ENCODE peak calls at places on chromosomes 3 and 15, in four cellular contexts. A is HL-60, M is K562, G is GM12878. D is an unnamed sample.
A peak's percentile ranks its signal among the peaks of the same experiment; 100 is the strongest.

GRCh38 chr15:60442763-60443162 is 36.2 kb downstream of the ICE2 start:
- DNase-seq in A (no peak), M (no peak), G (no peak), D (no peak)

GRCh38 chr3:185070491-185071335 is 82.1 kb downstream of the C3orf70 start:
- DNase-seq in A (no peak), M (peak; percentile 63), G (no peak), D (no peak)

GRCh38 chr3:51887620-51888019 is 12.2 kb upstream of the IQCF5 start:
- DNase-seq in A (no peak), M (no peak), G (no peak), D (no peak)

GRCh38 chr3:94423566-94423965 is 360.7 kb downstream of the NSUN3 start:
- DNase-seq in A (no peak), M (no peak), G (no peak), D (no peak)

GRCh38 chr15:97989330-97989729 is 28.8 kb downstream of the ARRDC4 start:
- DNase-seq in A (no peak), M (no peak), G (no peak), D (no peak)

GRCh38 chr3:187775549-187775948 is 30.3 kb upstream of the BCL6 start:
- DNase-seq in A (no peak), M (no peak), G (no peak), D (no peak)

GRCh38 chr3:114584734-114585371 is 291.0 kb downstream of the TIGIT start:
- DNase-seq in A (no peak), M (no peak), G (peak; percentile 15), D (no peak)

GRCh38 chr3:17175187-17175839 is 290.6 kb downstream of the PLCL2 start:
- DNase-seq in A (no peak), M (no peak), G (no peak), D (no peak)

GRCh38 chr3:44555753-44556152 is 760 bp downstream of the ZKSCAN7 start:
- DNase-seq in A (no peak), M (no peak), G (no peak), D (peak; percentile 15)

GRCh38 chr3:42746455-42747450 is 26.3 kb downstream of the CCDC13 start:
- DNase-seq in A (no peak), M (no peak), G (no peak), D (no peak)

GRCh38 chr15:41692049-41692448 is 31.8 kb downstream of the MGA start:
- DNase-seq in A (no peak), M (no peak), G (no peak), D (no peak)

GRCh38 chr3:59408047-59408624 is 358.3 kb upstream of the CFAP20DC start:
- DNase-seq in A (no peak), M (no peak), G (no peak), D (no peak)

GRCh38 chr3:108055931-108056330 is 34.9 kb downstream of the CD47 start:
- DNase-seq in A (no peak), M (no peak), G (no peak), D (no peak)

GRCh38 chr15:93030430-93031102 is 58.4 kb downstream of the RGMA start:
- DNase-seq in A (no peak), M (peak; percentile 77), G (peak; percentile 7), D (peak; percentile 81)

GRCh38 chr15:69836526-69837230 is 261.0 kb downstream of the TLE3 start:
- DNase-seq in A (no peak), M (no peak), G (no peak), D (no peak)

GRCh38 chr15:84599906-84600305 is 903 bp upstream of the ZSCAN2 start:
- DNase-seq in A (no peak), M (no peak), G (no peak), D (no peak)

GRCh38 chr3:158167737-158168469 is 58.0 kb downstream of the RSRC1 start:
- DNase-seq in A (peak; percentile 69), M (peak; percentile 78), G (no peak), D (no peak)

GRCh38 chr3:133944641-133945441 is 49.2 kb upstream of the RAB6B start:
- DNase-seq in A (no peak), M (peak; percentile 25), G (no peak), D (no peak)

GRCh38 chr15:60397772-60398445 is at the start of gene ANXA2:
- DNase-seq in A (peak; percentile 35), M (peak; percentile 93), G (no peak), D (peak; percentile 82)

GRCh38 chr3:30456263-30456662 is 150.1 kb upstream of the TGFBR2 start:
- DNase-seq in A (no peak), M (no peak), G (no peak), D (no peak)

GRCh38 chr3:30454636-30455035 is 151.8 kb upstream of the TGFBR2 start:
- DNase-seq in A (no peak), M (no peak), G (no peak), D (no peak)

GRCh38 chr3:30457081-30457480 is 149.3 kb upstream of the TGFBR2 start:
- DNase-seq in A (no peak), M (no peak), G (no peak), D (no peak)

GRCh38 chr3:30453364-30454039 is 152.9 kb upstream of the TGFBR2 start:
- DNase-seq in A (no peak), M (no peak), G (no peak), D (no peak)

GRCh38 chr3:30455840-30456239 is 150.6 kb upstream of the TGFBR2 start:
- DNase-seq in A (no peak), M (no peak), G (no peak), D (no peak)
- TF ChIP-seq POLR2AphosphoS5 in A (no peak), M (no peak), G (no peak), D (no peak)

DNA sequence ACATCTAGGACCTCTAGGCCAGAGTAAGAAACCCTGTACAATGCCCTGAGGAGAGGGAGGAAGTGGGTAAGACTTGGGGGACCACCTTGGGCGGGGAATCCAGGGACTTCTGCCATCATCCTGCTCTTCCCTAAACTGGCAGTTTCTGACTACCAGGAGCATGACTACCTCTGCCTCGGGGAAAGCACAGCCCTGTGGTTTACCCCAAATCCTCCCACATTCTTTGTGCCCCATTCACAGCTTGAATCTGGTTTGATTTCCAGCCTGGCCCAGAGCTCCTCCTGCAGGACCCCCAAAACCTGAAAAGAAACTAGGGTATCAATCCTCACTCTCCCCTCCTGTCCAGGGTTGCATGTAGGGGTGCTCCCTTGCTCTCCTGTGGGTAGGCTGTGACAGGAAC is 4.7 kb downstream of the C3orf18 start:
- DNase-seq in A (no peak), M (no peak), G (no peak), D (no peak)
- TF ChIP-seq SPI1 in A (no peak), M (no peak), G (peak; percentile 32), D (no peak)

GRCh38 chr3:78823859-78824258 is 943.9 kb downstream of the ROBO1 start:
- DNase-seq in A (no peak), M (no peak), G (no peak), D (no peak)

GRCh38 chr3:78823434-78823833 is 944.4 kb downstream of the ROBO1 start:
- DNase-seq in A (no peak), M (no peak), G (no peak), D (no peak)

GRCh38 chr3:78827618-78828017 is 940.2 kb downstream of the ROBO1 start:
- DNase-seq in A (no peak), M (no peak), G (no peak), D (no peak)

GRCh38 chr3:78825858-78826215 is 942.0 kb downstream of the ROBO1 start:
- DNase-seq in A (no peak), M (no peak), G (no peak), D (no peak)

GRCh38 chr3:78825118-78825857 is 942.5 kb downstream of the ROBO1 start:
- DNase-seq in A (no peak), M (no peak), G (peak; percentile 52), D (no peak)
- TF ChIP-seq POLR2AphosphoS5 in A (no peak), M (no peak), G (no peak), D (no peak)

GRCh38 chr3:173398111-173398479 is 551 bp downstream of the NLGN1 start:
- DNase-seq in A (no peak), M (no peak), G (no peak), D (no peak)
- TF ChIP-seq SPI1 in A (no peak), M (no peak), G (no peak), D (no peak)

DNA sequence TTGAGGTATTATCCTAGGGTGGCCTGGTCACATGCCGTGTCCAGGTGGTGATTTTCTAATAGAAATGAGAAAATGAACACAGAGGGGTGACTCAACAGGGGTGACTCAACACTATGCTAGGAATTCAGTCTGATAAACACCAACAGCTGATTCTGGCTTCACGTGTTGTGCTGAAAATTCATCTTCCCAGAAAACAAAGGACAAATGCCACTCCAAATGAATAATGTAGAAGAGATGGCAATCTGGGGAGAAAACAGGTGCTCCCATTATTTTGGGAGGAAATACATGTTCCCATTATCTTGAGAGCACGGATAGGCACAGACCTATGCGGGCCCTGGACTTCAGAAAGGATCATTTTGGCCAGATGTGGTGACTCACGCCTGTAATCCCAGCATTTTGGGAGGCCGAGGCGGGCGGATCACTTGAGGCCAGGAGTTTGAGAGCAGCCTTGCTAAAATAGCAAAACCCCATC is 101.2 kb upstream of the MEX3B start:
- DNase-seq in A (no peak), M (peak; percentile 54), G (no peak), D (no peak)
- TF ChIP-seq POLR2AphosphoS5 in A (no peak), M (no peak), G (no peak), D (no peak)

GRCh38 chr3:173857154-173857553 is 459.6 kb downstream of the NLGN1 start:
- DNase-seq in A (no peak), M (no peak), G (no peak), D (no peak)
- TF ChIP-seq SPI1 in A (no peak), M (no peak), G (no peak), D (no peak)

DNA sequence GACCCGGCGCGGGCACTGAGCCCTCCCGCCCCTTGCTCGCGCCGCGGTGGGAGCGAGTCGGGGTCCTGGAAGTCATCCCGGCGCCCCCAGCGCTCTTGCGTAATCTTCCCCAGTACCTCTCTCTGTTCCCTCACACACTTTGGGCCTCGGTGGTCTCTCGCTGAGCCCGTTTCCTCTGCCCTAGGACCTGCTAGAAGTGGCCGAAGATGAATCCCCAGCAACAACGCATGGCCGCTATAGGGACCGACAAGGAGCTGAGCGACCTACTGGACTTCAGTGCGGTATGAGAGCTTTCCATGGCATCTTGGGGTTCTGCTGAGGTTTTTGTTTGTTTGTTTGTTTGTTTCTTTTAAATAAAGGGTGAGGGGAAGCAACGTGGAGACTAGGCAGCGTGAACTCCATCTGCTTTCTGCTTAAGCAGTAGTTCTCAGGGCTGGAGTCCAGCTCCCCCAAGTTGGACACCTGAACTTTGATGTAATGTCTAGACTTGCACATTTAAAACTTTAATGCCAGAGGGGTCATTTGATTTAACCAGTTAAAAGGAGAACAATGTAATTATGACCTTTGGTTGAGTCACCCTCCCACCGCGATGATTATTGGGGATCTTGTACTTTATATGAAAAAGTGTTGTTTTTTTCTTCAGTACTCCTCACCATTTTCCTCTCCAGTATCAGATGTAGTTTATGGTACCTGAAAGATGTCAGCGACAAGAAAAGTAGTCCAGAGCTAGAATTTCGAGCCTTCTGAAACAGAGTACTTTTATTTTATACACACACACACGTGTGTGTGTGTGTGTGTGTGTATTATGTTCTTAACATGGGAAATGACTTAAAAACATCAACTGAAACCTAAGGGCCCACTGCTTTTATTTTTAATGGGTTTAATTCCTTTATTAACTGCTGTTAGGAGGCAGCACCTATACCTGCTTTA is 1.5 kb downstream of the TCF12 start:
- DNase-seq in A (no peak), M (peak; percentile 60), G (no peak), D (no peak)
- TF ChIP-seq POLR2AphosphoS5 in A (no peak), M (no peak), G (no peak), D (no peak)

D was measured in GM12891.